ENCODE peak calls at places on chromosomes 4 and X, in five cellular contexts. One of them, this sample, is unnamed.

GRCh38 chr4:182729527-182729926 is 187.7 kb downstream of the DCTD start:
- DNase-seq in neural progenitor cell: no peak
- DNase-seq in HCT116: no peak
- DNase-seq in PC-3: no peak
- DNase-seq in astrocyte: no peak
- DNase-seq in this sample: no peak

GRCh38 chr4:159764343-159764952 is 661.6 kb downstream of the RAPGEF2 start:
- DNase-seq in neural progenitor cell: peak; percentile 67
- DNase-seq in HCT116: peak; percentile 62
- DNase-seq in PC-3: peak; percentile 64
- DNase-seq in astrocyte: peak; percentile 49
- DNase-seq in this sample: peak; percentile 65

GRCh38 chr4:77773101-77773500 is 46.1 kb downstream of the CNOT6L start:
- DNase-seq in neural progenitor cell: no peak
- DNase-seq in HCT116: no peak
- DNase-seq in PC-3: no peak
- DNase-seq in astrocyte: no peak
- DNase-seq in this sample: no peak

GRCh38 chrX:43633757-43634156 is 22.3 kb upstream of the MAOA start:
- DNase-seq in neural progenitor cell: no peak
- DNase-seq in HCT116: no peak
- DNase-seq in PC-3: peak; percentile 64
- DNase-seq in astrocyte: no peak
- DNase-seq in this sample: no peak

GRCh38 chr4:4406455-4407298 is 19.8 kb downstream of the NSG1 start:
- DNase-seq in neural progenitor cell: no peak
- DNase-seq in HCT116: no peak
- DNase-seq in PC-3: no peak
- DNase-seq in astrocyte: no peak
- DNase-seq in this sample: peak; percentile 56

GRCh38 chr4:139825523-139826014 is 159.9 kb downstream of the MGST2 start:
- DNase-seq in neural progenitor cell: peak; percentile 33
- DNase-seq in HCT116: no peak
- DNase-seq in PC-3: no peak
- DNase-seq in astrocyte: no peak
- DNase-seq in this sample: no peak

GRCh38 chr4:110458494-110459266 is 17.3 kb upstream of the ENPEP start:
- DNase-seq in neural progenitor cell: no peak
- DNase-seq in HCT116: no peak
- DNase-seq in PC-3: no peak
- DNase-seq in astrocyte: no peak
- DNase-seq in this sample: no peak

GRCh38 chrX:130887392-130887791 is 15.6 kb downstream of the ENOX2 start:
- DNase-seq in neural progenitor cell: no peak
- DNase-seq in HCT116: no peak
- DNase-seq in PC-3: no peak
- DNase-seq in astrocyte: no peak
- DNase-seq in this sample: no peak

GRCh38 chrX:138711399-138712347 is at the start of gene FGF13:
- DNase-seq in neural progenitor cell: peak; percentile 79
- DNase-seq in HCT116: no peak
- DNase-seq in PC-3: peak; percentile 34
- DNase-seq in astrocyte: no peak
- DNase-seq in this sample: peak; percentile 72

GRCh38 chr4:184148871-184149637 is 68.6 kb downstream of the ENPP6 start:
- DNase-seq in neural progenitor cell: no peak
- DNase-seq in HCT116: no peak
- DNase-seq in PC-3: no peak
- DNase-seq in astrocyte: no peak
- DNase-seq in this sample: no peak

GRCh38 chrX:110136136-110136535 is 133.2 kb downstream of the TMEM164 start:
- DNase-seq in neural progenitor cell: no peak
- DNase-seq in HCT116: no peak
- DNase-seq in PC-3: no peak
- DNase-seq in astrocyte: peak; percentile 14
- DNase-seq in this sample: no peak

GRCh38 chr4:948101-948935 is 16.1 kb downstream of the TMEM175 start:
- DNase-seq in neural progenitor cell: no peak
- DNase-seq in HCT116: no peak
- DNase-seq in PC-3: no peak
- DNase-seq in astrocyte: no peak
- DNase-seq in this sample: peak; percentile 66

GRCh38 chrX:134435894-134436293 is 24.1 kb upstream of the HPRT1 start:
- DNase-seq in neural progenitor cell: no peak
- DNase-seq in HCT116: no peak
- DNase-seq in PC-3: peak; percentile 2
- DNase-seq in astrocyte: no peak
- DNase-seq in this sample: no peak

GRCh38 chrX:41066391-41066790 is 18.9 kb upstream of the USP9X start:
- DNase-seq in neural progenitor cell: no peak
- DNase-seq in HCT116: no peak
- DNase-seq in PC-3: no peak
- DNase-seq in astrocyte: no peak
- DNase-seq in this sample: no peak

GRCh38 chr4:105651879-105652640 is 56.4 kb downstream of the INTS12 start:
- DNase-seq in neural progenitor cell: no peak
- DNase-seq in HCT116: no peak
- DNase-seq in PC-3: no peak
- DNase-seq in astrocyte: no peak
- DNase-seq in this sample: no peak

GRCh38 chr4:105560488-105560887 is 8.1 kb downstream of the ARHGEF38 start:
- DNase-seq in neural progenitor cell: no peak
- DNase-seq in HCT116: no peak
- DNase-seq in PC-3: no peak
- DNase-seq in astrocyte: peak; percentile 1
- DNase-seq in this sample: no peak

GRCh38 chr4:36399762-36400353 is 118.4 kb downstream of the DTHD1 start:
- DNase-seq in neural progenitor cell: peak; percentile 15
- DNase-seq in HCT116: no peak
- DNase-seq in PC-3: peak; percentile 53
- DNase-seq in astrocyte: peak; percentile 7
- DNase-seq in this sample: no peak

GRCh38 chrX:1481636-1482529 is 29.2 kb upstream of the ASMTL start:
- DNase-seq in neural progenitor cell: peak; percentile 62
- DNase-seq in HCT116: peak; percentile 73
- DNase-seq in PC-3: peak; percentile 57
- DNase-seq in astrocyte: peak; percentile 51
- DNase-seq in this sample: peak; percentile 84

GRCh38 chr4:128553665-128554515 is 255.6 kb upstream of the JADE1 start:
- DNase-seq in neural progenitor cell: no peak
- DNase-seq in HCT116: no peak
- DNase-seq in PC-3: peak; percentile 13
- DNase-seq in astrocyte: no peak
- DNase-seq in this sample: no peak

GRCh38 chr4:102988429-102989020 is 31.0 kb downstream of the SLC9B1 start:
- DNase-seq in neural progenitor cell: no peak
- DNase-seq in HCT116: no peak
- DNase-seq in PC-3: no peak
- DNase-seq in astrocyte: no peak
- DNase-seq in this sample: no peak

GRCh38 chr4:10013722-10014121 is 7.6 kb downstream of the SLC2A9 start:
- DNase-seq in neural progenitor cell: peak; percentile 75
- DNase-seq in HCT116: peak; percentile 18
- DNase-seq in PC-3: peak; percentile 64
- DNase-seq in astrocyte: no peak
- DNase-seq in this sample: no peak

GRCh38 chrX:115968436-115969252 is 201.9 kb upstream of the AGTR2 start:
- DNase-seq in neural progenitor cell: peak; percentile 87
- DNase-seq in HCT116: peak; percentile 63
- DNase-seq in PC-3: no peak
- DNase-seq in astrocyte: peak; percentile 8
- DNase-seq in this sample: no peak

GRCh38 chrX:150465856-150466775 is 102.3 kb upstream of the MTM1 start:
- DNase-seq in neural progenitor cell: no peak
- DNase-seq in HCT116: no peak
- DNase-seq in PC-3: no peak
- DNase-seq in astrocyte: no peak
- DNase-seq in this sample: no peak

GRCh38 chrX:19625612-19626011 is 110.3 kb upstream of the MAP3K15 start:
- DNase-seq in neural progenitor cell: no peak
- DNase-seq in HCT116: no peak
- DNase-seq in PC-3: peak; percentile 81
- DNase-seq in astrocyte: peak; percentile 10
- DNase-seq in this sample: no peak

GRCh38 chrX:118116308-118117068 is at the start of gene KLHL13:
- DNase-seq in neural progenitor cell: peak; percentile 75
- DNase-seq in HCT116: no peak
- DNase-seq in PC-3: peak; percentile 33
- DNase-seq in astrocyte: no peak
- DNase-seq in this sample: peak; percentile 82

GRCh38 chrX:18425199-18426003 is at the start of gene CDKL5:
- DNase-seq in neural progenitor cell: peak; percentile 97
- DNase-seq in HCT116: peak; percentile 90
- DNase-seq in PC-3: peak; percentile 96
- DNase-seq in astrocyte: peak; percentile 90
- DNase-seq in this sample: peak; percentile 94

GRCh38 chrX:18422886-18423285 is 2.5 kb upstream of the CDKL5 start:
- DNase-seq in neural progenitor cell: no peak
- DNase-seq in HCT116: no peak
- DNase-seq in PC-3: no peak
- DNase-seq in astrocyte: no peak
- DNase-seq in this sample: peak; percentile 56

GRCh38 chrX:18424482-18425198 is 768 bp upstream of the CDKL5 start:
- DNase-seq in neural progenitor cell: peak; percentile 69
- DNase-seq in HCT116: no peak
- DNase-seq in PC-3: peak; percentile 39
- DNase-seq in astrocyte: peak; percentile 31
- DNase-seq in this sample: no peak

GRCh38 chrX:18426004-18426320 is 554 bp downstream of the CDKL5 start:
- DNase-seq in neural progenitor cell: no peak
- DNase-seq in HCT116: no peak
- DNase-seq in PC-3: no peak
- DNase-seq in astrocyte: no peak
- DNase-seq in this sample: no peak

DNA sequence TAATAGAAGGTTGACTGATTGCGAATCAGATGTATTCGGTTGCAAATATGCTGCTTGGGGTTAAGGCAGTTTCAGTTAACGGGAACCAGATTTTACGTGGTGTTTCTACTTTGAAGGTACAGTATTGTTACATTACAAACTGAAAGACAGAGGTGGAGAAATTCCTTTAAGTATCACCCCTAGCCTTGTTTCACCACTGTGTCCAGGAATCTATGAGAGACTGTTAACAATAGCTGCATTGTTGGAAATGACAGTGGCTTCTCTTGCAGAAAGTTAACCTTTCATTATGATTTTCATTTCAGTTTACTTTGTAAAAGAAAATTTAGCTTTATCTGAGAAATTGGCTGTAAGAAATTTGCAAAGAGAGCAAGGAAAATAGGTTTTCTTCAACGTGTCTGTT is 2.6 kb downstream of the CDKL5 start:
- DNase-seq in neural progenitor cell: no peak
- DNase-seq in HCT116: no peak
- DNase-seq in PC-3: no peak
- DNase-seq in astrocyte: no peak
- DNase-seq in this sample: no peak
- H2AFZ ChIP-seq in neural progenitor cell: no peak overlapping the region
- H2AFZ ChIP-seq in HCT116: no peak overlapping the region
- H2AFZ ChIP-seq in PC-3: no peak overlapping the region
- H2AFZ ChIP-seq in astrocyte: no peak overlapping the region
- H2AFZ ChIP-seq in this sample: no peak overlapping the region

GRCh38 chrX:95071621-95072020 is 1397.6 kb downstream of the FAM133A start:
- DNase-seq in neural progenitor cell: no peak
- DNase-seq in HCT116: no peak
- DNase-seq in PC-3: peak; percentile 20
- DNase-seq in astrocyte: no peak
- DNase-seq in this sample: no peak
- H3K4me1 ChIP-seq in neural progenitor cell: no peaks in the 10 kb centered on the region
- H3K4me1 ChIP-seq in HCT116: no peaks in the 10 kb centered on the region
- H3K4me1 ChIP-seq in PC-3: no peaks in the 10 kb centered on the region
- H3K4me1 ChIP-seq in astrocyte: no peaks in the 10 kb centered on the region
- H3K4me1 ChIP-seq in this sample: no peaks in the 10 kb centered on the region

GRCh38 chr4:8438743-8439142 is 1.8 kb downstream of the ACOX3 start:
- DNase-seq in neural progenitor cell: no peak
- DNase-seq in HCT116: no peak
- DNase-seq in PC-3: no peak
- DNase-seq in astrocyte: no peak
- DNase-seq in this sample: no peak
- H3K4me3 ChIP-seq in neural progenitor cell: no peak overlapping the region
- H3K4me3 ChIP-seq in HCT116: no peak overlapping the region
- H3K4me3 ChIP-seq in PC-3: peak overlapping the region; percentile 29
- H3K4me3 ChIP-seq in astrocyte: no peak overlapping the region
- H3K4me3 ChIP-seq in this sample: no peak overlapping the region

DNA sequence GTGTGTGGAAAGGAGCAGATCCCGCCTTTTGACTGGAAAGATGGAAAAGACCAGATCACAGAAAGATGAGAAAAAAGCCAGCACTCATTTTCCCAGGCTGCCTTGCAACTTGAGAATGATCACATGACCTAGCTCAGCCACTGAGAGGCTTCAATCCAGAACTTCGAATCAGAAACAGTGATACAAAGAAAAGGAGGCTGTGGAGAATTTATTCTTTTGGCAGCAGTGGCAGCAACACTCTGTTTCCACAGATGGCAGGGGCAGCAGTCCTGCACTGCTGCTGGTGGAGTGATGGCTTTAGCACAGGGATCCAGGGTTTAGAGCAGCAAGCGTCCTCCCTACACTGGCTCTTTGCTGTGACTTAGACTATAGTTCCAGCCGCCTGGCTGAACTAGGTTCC is 77.8 kb upstream of the SH3RF1 start:
- DNase-seq in neural progenitor cell: no peak
- DNase-seq in HCT116: no peak
- DNase-seq in PC-3: no peak
- DNase-seq in astrocyte: no peak
- DNase-seq in this sample: no peak
- H2AFZ ChIP-seq in neural progenitor cell: peak overlapping the region; percentile 53
- H2AFZ ChIP-seq in HCT116: peak overlapping the region; percentile 13
- H2AFZ ChIP-seq in PC-3: no peak overlapping the region
- H2AFZ ChIP-seq in astrocyte: no peak overlapping the region
- H2AFZ ChIP-seq in this sample: no peak overlapping the region

GRCh38 chr4:26345541-26345940 is 24.7 kb downstream of the RBPJ start:
- DNase-seq in neural progenitor cell: no peak
- DNase-seq in HCT116: no peak
- DNase-seq in PC-3: no peak
- DNase-seq in astrocyte: no peak
- DNase-seq in this sample: no peak

GRCh38 chr4:26346203-26346620 is 25.4 kb downstream of the RBPJ start:
- DNase-seq in neural progenitor cell: peak; percentile 39
- DNase-seq in HCT116: no peak
- DNase-seq in PC-3: no peak
- DNase-seq in astrocyte: no peak
- DNase-seq in this sample: no peak

GRCh38 chr4:26344901-26345300 is 24.1 kb downstream of the RBPJ start:
- DNase-seq in neural progenitor cell: no peak
- DNase-seq in HCT116: no peak
- DNase-seq in PC-3: no peak
- DNase-seq in astrocyte: no peak
- DNase-seq in this sample: no peak

GRCh38 chr4:26342328-26343040 is 21.7 kb downstream of the RBPJ start:
- DNase-seq in neural progenitor cell: no peak
- DNase-seq in HCT116: peak; percentile 23
- DNase-seq in PC-3: peak; percentile 86
- DNase-seq in astrocyte: peak; percentile 97
- DNase-seq in this sample: peak; percentile 96

GRCh38 chr4:26343041-26343403 is 22.2 kb downstream of the RBPJ start:
- DNase-seq in neural progenitor cell: no peak
- DNase-seq in HCT116: no peak
- DNase-seq in PC-3: no peak
- DNase-seq in astrocyte: peak; percentile 66
- DNase-seq in this sample: no peak
- H3K4me1 ChIP-seq in neural progenitor cell: peaks cover 19% of the 10 kb centered on the region
- H3K4me1 ChIP-seq in HCT116: peaks cover 8% of the 10 kb centered on the region
- H3K4me1 ChIP-seq in PC-3: peaks cover 24% of the 10 kb centered on the region
- H3K4me1 ChIP-seq in astrocyte: peaks cover 23% of the 10 kb centered on the region
- H3K4me1 ChIP-seq in this sample: peaks cover 43% of the 10 kb centered on the region

This sample was measured in osteoblast.